ENCODE peak calls at places on chromosomes 11 and 22, in ten cellular contexts. X is stomach, Q is fibroblast of mammary gland, F is psoas muscle, B is kidney, E is Caco-2, Z is cardiac muscle cell, W is ovary, G is GM12865, M is mammary epithelial cell. V is an unnamed sample.

GRCh38 chr22:49962751-49963646 is 2.4 kb downstream of the PIM3 start:
- DNase-seq in X (peak), Q (no peak), F (peak), B (peak), E (no peak), Z (no peak), W (peak), G (no peak), M (no peak), V (no peak)

GRCh38 chr11:1178906-1179305 is 21.2 kb downstream of the MUC5AC start:
- DNase-seq in X (no peak), Q (no peak), F (peak), B (peak), E (no peak), Z (no peak), W (no peak), G (no peak), M (no peak), V (no peak)

GRCh38 chr22:37109242-37109917 is at the start of gene TMPRSS6:
- DNase-seq in X (peak), Q (no peak), F (no peak), B (no peak), E (peak), Z (no peak), W (no peak), G (no peak), M (no peak), V (no peak)

GRCh38 chr22:20058989-20059770 is 20.9 kb upstream of the DGCR8 start:
- DNase-seq in X (no peak), Q (no peak), F (no peak), B (no peak), E (no peak), Z (peak), W (no peak), G (no peak), M (no peak), V (no peak)

GRCh38 chr22:40728731-40729189 is 49.5 kb downstream of the MCHR1 start:
- DNase-seq in X (peak), Q (no peak), F (no peak), B (no peak), E (peak), Z (peak), W (no peak), G (no peak), M (peak), V (no peak)

GRCh38 chr22:36184433-36185035 is 17.1 kb downstream of the APOL4 start:
- DNase-seq in X (no peak), Q (peak), F (no peak), B (no peak), E (no peak), Z (peak), W (no peak), G (no peak), M (no peak), V (peak)

GRCh38 chr11:76025068-76025467 is 181.2 kb downstream of the WNT11 start:
- DNase-seq in X (no peak), Q (peak), F (no peak), B (no peak), E (no peak), Z (peak), W (no peak), G (peak), M (peak), V (peak)

GRCh38 chr11:10680956-10681487 is 12.5 kb downstream of the IRAG1 start:
- DNase-seq in X (no peak), Q (no peak), F (no peak), B (no peak), E (no peak), Z (no peak), W (no peak), G (no peak), M (no peak), V (no peak)

GRCh38 chr11:133945087-133945974 is 11.4 kb downstream of the IGSF9B start:
- DNase-seq in X (no peak), Q (peak), F (no peak), B (peak), E (no peak), Z (peak), W (no peak), G (no peak), M (peak), V (peak)

GRCh38 chr11:95132956-95133355 is 43.3 kb downstream of the ENDOD1 start:
- DNase-seq in X (no peak), Q (no peak), F (no peak), B (no peak), E (no peak), Z (peak), W (no peak), G (no peak), M (peak), V (no peak)

GRCh38 chr11:117823294-117823940 is 1.1 kb downstream of the FXYD2 start:
- DNase-seq in X (no peak), Q (no peak), F (peak), B (peak), E (no peak), Z (peak), W (no peak), G (peak), M (no peak), V (no peak)

GRCh38 chr11:13140028-13140870 is 131.1 kb downstream of the RASSF10 start:
- DNase-seq in X (peak), Q (peak), F (no peak), B (peak), E (peak), Z (peak), W (no peak), G (peak), M (peak), V (peak)

GRCh38 chr22:23256986-23257888 is 76.9 kb downstream of the BCR start:
- DNase-seq in X (peak), Q (peak), F (peak), B (peak), E (no peak), Z (no peak), W (peak), G (no peak), M (peak), V (peak)

GRCh38 chr22:27274770-27275449 is 526.6 kb downstream of the MN1 start:
- DNase-seq in X (no peak), Q (no peak), F (no peak), B (no peak), E (no peak), Z (peak), W (no peak), G (no peak), M (no peak), V (peak)

GRCh38 chr11:103530257-103530656 is 421.0 kb downstream of the DYNC2H1 start:
- DNase-seq in X (no peak), Q (peak), F (no peak), B (no peak), E (no peak), Z (peak), W (no peak), G (no peak), M (no peak), V (peak)

GRCh38 chr22:29254283-29254653 is 13.5 kb downstream of the RHBDD3 start:
- DNase-seq in X (no peak), Q (no peak), F (no peak), B (no peak), E (no peak), Z (no peak), W (no peak), G (no peak), M (no peak), V (no peak)

GRCh38 chr22:37186997-37187522 is 987 bp downstream of the C1QTNF6 start:
- DNase-seq in X (no peak), Q (peak), F (peak), B (peak), E (no peak), Z (no peak), W (peak), G (no peak), M (no peak), V (peak)

DNA sequence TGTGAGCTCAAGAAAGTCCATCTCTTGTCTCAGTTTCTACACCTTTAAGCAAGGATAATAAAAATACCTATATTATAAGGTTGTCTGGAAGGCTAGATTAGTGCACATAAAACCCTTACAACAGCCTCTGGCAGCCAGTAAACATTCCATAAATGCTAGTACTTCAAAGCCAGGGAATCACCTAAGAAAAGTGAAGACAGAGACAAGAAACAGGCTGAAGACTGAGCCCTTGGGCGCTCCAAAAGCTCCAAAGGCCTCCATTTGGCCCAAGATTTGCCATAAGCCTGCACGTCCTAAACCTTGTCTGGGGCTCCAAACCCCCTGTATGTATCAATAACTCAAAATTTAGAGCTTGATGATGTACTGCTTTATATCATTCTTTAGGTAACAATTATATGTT is 52.2 kb upstream of the AKIP1 start:
- DNase-seq in X (no peak), Q (no peak), F (no peak), B (no peak), E (no peak), Z (no peak), W (no peak), G (no peak), M (no peak), V (no peak)
- TF ChIP-seq CTCF in X (no peak), Q (no peak), F (no peak), B (no peak), E (no peak), Z (no peak), W (no peak), G (no peak), M (no peak), V (no peak)

GRCh38 chr22:44331881-44332714 is 19.3 kb upstream of the SHISAL1 start:
- DNase-seq in X (no peak), Q (no peak), F (no peak), B (no peak), E (no peak), Z (peak), W (no peak), G (no peak), M (no peak), V (peak)
- TF ChIP-seq CTCF in X (no peak), Q (no peak), F (no peak), B (no peak), E (no peak), Z (no peak), W (no peak), G (no peak), M (no peak), V (no peak)

DNA sequence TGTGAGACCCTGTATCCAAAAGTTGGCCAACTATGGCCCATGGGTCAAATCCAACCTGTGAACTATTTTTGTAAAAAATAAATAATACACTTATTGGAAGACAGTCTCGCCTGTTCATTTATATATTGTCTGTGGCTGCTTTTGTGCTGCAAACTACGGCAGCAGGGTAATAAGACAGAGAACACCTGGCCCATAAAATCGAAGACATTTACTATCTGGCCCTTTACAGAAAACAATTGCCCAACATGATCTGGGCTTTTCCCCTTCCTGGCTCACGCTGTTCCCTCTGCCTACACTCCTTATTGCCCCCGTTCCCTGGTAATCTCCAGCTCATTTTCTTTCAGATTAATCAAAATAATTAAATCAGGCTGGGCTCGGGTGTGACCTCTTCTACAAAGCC is 5.6 kb downstream of the PLAAT2 start:
- DNase-seq in X (no peak), Q (no peak), F (no peak), B (no peak), E (no peak), Z (no peak), W (no peak), G (no peak), M (no peak), V (no peak)
- TF ChIP-seq CTCF in X (no peak), Q (no peak), F (no peak), B (no peak), E (no peak), Z (no peak), W (no peak), G (no peak), M (no peak), V (no peak)

GRCh38 chr11:65776196-65776595 is 4.6 kb downstream of the AP5B1 start:
- DNase-seq in X (peak), Q (peak), F (no peak), B (no peak), E (peak), Z (peak), W (no peak), G (no peak), M (no peak), V (peak)

GRCh38 chr11:65771589-65772112 is 9.1 kb downstream of the AP5B1 start:
- DNase-seq in X (no peak), Q (no peak), F (no peak), B (no peak), E (no peak), Z (no peak), W (no peak), G (no peak), M (no peak), V (no peak)

GRCh38 chr11:65776710-65777141 is 4.0 kb downstream of the AP5B1 start:
- DNase-seq in X (peak), Q (no peak), F (no peak), B (no peak), E (no peak), Z (no peak), W (no peak), G (no peak), M (peak), V (no peak)

GRCh38 chr11:65774525-65775306 is 6.1 kb downstream of the AP5B1 start:
- DNase-seq in X (peak), Q (no peak), F (no peak), B (no peak), E (no peak), Z (no peak), W (no peak), G (no peak), M (no peak), V (no peak)

DNA sequence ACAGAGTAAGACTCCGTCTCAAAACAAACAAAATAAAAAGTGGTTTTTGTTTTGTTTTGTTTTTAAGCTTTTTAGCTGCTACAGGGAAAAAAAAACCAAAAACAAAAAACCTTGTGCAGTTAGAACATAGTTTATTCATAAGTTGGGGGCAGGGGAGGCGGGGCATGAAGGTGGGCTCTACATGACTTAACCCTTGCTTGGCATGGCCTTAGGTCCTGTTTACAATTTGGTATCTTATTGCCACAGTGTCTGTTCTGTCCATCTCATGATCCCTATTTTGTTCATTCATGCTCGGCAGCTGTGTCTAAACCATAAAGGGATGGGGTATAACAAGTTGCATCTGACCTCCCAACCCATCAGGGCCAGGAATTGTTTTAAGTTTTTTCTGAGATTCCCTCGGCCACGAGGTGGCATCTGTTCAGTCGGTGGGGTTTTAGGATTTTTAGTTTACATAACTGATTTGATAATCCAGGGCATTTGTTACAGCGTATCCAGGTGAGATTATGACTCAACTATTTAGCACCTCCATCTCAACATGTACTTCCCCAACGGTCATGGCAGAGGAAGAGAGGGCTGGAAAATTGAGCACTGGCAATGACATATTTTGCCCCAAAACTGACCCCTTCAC is 6.9 kb downstream of the AP5B1 start:
- DNase-seq in X (peak), Q (peak), F (no peak), B (no peak), E (no peak), Z (no peak), W (no peak), G (no peak), M (peak), V (no peak)
- TF ChIP-seq CTCF in X (no peak), Q (peak), F (no peak), B (no peak), E (no peak), Z (peak), W (no peak), G (no peak), M (peak), V (no peak)

GRCh38 chr11:93013646-93014045 is 44.2 kb downstream of the MTNR1B start:
- DNase-seq in X (no peak), Q (no peak), F (no peak), B (no peak), E (no peak), Z (no peak), W (no peak), G (no peak), M (no peak), V (no peak)

GRCh38 chr11:93016595-93016994 is 47.1 kb downstream of the MTNR1B start:
- DNase-seq in X (no peak), Q (no peak), F (no peak), B (no peak), E (no peak), Z (no peak), W (no peak), G (no peak), M (no peak), V (no peak)

GRCh38 chr11:93020248-93021088 is 51.0 kb downstream of the MTNR1B start:
- DNase-seq in X (no peak), Q (peak), F (no peak), B (no peak), E (no peak), Z (peak), W (no peak), G (no peak), M (peak), V (peak)

DNA sequence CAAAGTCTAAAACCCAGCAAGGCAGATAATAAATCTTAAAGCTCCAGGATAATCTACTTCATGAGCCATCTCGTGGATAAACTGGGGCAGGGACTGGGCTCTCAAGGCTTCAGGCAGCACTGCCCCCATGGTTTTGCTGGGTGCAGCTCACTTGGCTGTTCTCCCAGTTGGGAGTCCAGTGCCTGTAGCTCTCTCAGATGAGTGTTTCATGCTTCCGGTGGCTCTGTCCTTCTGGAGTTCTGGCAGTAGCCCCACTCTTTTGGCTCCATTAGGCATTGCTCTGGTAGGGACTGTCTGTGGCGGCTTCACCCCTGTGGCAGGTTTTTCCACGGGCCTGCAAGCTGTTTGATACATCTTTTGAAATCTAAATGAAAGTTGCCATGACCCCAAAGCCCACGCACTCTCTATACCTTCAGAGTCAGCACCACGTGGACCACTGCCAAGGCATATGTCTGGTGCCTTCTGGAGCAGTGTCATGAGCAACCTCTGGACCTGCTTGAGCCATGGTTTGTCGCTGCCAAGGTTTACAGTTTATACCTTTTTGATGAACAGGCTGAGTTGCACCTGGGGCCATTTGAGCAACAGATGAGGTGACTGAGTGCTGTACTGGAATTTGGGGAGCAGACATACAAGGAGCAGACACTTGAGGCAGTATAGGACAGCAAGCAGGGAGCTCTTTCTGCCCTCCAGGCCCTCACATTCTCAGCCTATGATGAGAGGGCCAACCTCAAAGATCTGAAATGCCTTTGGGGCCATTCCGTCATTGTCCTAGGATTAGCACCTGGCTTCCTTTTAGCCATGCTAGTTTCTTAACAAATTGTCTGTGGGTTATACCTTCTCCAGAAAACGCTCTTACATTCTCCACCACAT is 48.6 kb downstream of the MTNR1B start:
- DNase-seq in X (no peak), Q (peak), F (no peak), B (no peak), E (no peak), Z (peak), W (no peak), G (no peak), M (peak), V (peak)
- TF ChIP-seq CTCF in X (no peak), Q (no peak), F (no peak), B (no peak), E (no peak), Z (no peak), W (no peak), G (no peak), M (peak), V (no peak)

GRCh38 chr11:126267650-126268049 is 1.0 kb downstream of the SRPRA start:
- DNase-seq in X (peak), Q (no peak), F (no peak), B (no peak), E (no peak), Z (no peak), W (no peak), G (no peak), M (no peak), V (no peak)

GRCh38 chr11:126265801-126266200 is 2.9 kb downstream of the SRPRA start:
- DNase-seq in X (no peak), Q (peak), F (no peak), B (no peak), E (no peak), Z (peak), W (no peak), G (no peak), M (no peak), V (peak)

GRCh38 chr11:126263489-126263888 is 5.2 kb downstream of the SRPRA start:
- DNase-seq in X (no peak), Q (no peak), F (no peak), B (no peak), E (no peak), Z (no peak), W (no peak), G (no peak), M (no peak), V (no peak)

GRCh38 chr11:126268708-126269579 is at the start of the genes FOXRED1 and SRPRA:
- DNase-seq in X (peak), Q (peak), F (peak), B (peak), E (peak), Z (peak), W (peak), G (peak), M (peak), V (peak)

GRCh38 chr11:126268361-126268707 is 361 bp downstream of the SRPRA start:
- DNase-seq in X (no peak), Q (no peak), F (no peak), B (no peak), E (no peak), Z (no peak), W (no peak), G (no peak), M (no peak), V (no peak)
- TF ChIP-seq CTCF in X (no peak), Q (no peak), F (no peak), B (no peak), E (no peak), Z (no peak), W (no peak), G (no peak), M (no peak), V (no peak)

GRCh38 chr11:46127150-46127638 is 5.9 kb upstream of the PHF21A start:
- DNase-seq in X (no peak), Q (peak), F (no peak), B (no peak), E (peak), Z (peak), W (no peak), G (peak), M (peak), V (peak)
- TF ChIP-seq CTCF in X (no peak), Q (peak), F (no peak), B (peak), E (peak), Z (peak), W (no peak), G (peak), M (peak), V (peak)

V was measured in cardiac fibroblast.